ENCODE peak calls at places on chromosome 1, in nine cellular contexts. One of them, this sample, is unnamed.

GRCh38 chr1:33195560-33195959 is 13.7 kb upstream of the TRIM62 start:
- DNase-seq in PC-3: no peak
- DNase-seq in fibroblast of lung: no peak
- DNase-seq in osteoblast: no peak
- DNase-seq in OCI-LY7: no peak
- DNase-seq in H9: no peak
- DNase-seq in neuronal stem cell: no peak
- DNase-seq in mesenchymal stem cell: no peak
- DNase-seq in GM23338: no peak
- DNase-seq in this sample: peak; percentile 30

GRCh38 chr1:206723500-206724472 is 39.1 kb downstream of the MAPKAPK2 start:
- DNase-seq in PC-3: peak; percentile 98
- DNase-seq in fibroblast of lung: peak; percentile 95
- DNase-seq in osteoblast: no peak
- DNase-seq in OCI-LY7: no peak
- DNase-seq in H9: no peak
- DNase-seq in neuronal stem cell: no peak
- DNase-seq in mesenchymal stem cell: no peak
- DNase-seq in GM23338: peak; percentile 43
- DNase-seq in this sample: peak; percentile 92

GRCh38 chr1:50231209-50231608 is 122.5 kb downstream of the ELAVL4 start:
- DNase-seq in PC-3: no peak
- DNase-seq in fibroblast of lung: no peak
- DNase-seq in osteoblast: no peak
- DNase-seq in OCI-LY7: no peak
- DNase-seq in H9: no peak
- DNase-seq in neuronal stem cell: no peak
- DNase-seq in mesenchymal stem cell: no peak
- DNase-seq in GM23338: no peak
- DNase-seq in this sample: no peak

GRCh38 chr1:218886472-218886871 is 287.2 kb upstream of the LYPLAL1 start:
- DNase-seq in PC-3: peak; percentile 84
- DNase-seq in fibroblast of lung: peak; percentile 49
- DNase-seq in osteoblast: peak; percentile 68
- DNase-seq in OCI-LY7: no peak
- DNase-seq in H9: no peak
- DNase-seq in neuronal stem cell: no peak
- DNase-seq in mesenchymal stem cell: no peak
- DNase-seq in GM23338: no peak
- DNase-seq in this sample: peak; percentile 26

GRCh38 chr1:53142226-53142853 is at the start of gene SLC1A7:
- DNase-seq in PC-3: no peak
- DNase-seq in fibroblast of lung: no peak
- DNase-seq in osteoblast: no peak
- DNase-seq in OCI-LY7: no peak
- DNase-seq in H9: no peak
- DNase-seq in neuronal stem cell: no peak
- DNase-seq in mesenchymal stem cell: no peak
- DNase-seq in GM23338: no peak
- DNase-seq in this sample: no peak

GRCh38 chr1:197692965-197693364 is 82.3 kb downstream of the DENND1B start:
- DNase-seq in PC-3: peak; percentile 29
- DNase-seq in fibroblast of lung: peak; percentile 42
- DNase-seq in osteoblast: no peak
- DNase-seq in OCI-LY7: peak; percentile 19
- DNase-seq in H9: no peak
- DNase-seq in neuronal stem cell: no peak
- DNase-seq in mesenchymal stem cell: peak; percentile 29
- DNase-seq in GM23338: no peak
- DNase-seq in this sample: peak; percentile 36

GRCh38 chr1:42950146-42950480 is 8.6 kb downstream of the SLC2A1 start:
- DNase-seq in PC-3: peak; percentile 79
- DNase-seq in fibroblast of lung: peak; percentile 31
- DNase-seq in osteoblast: peak; percentile 89
- DNase-seq in OCI-LY7: no peak
- DNase-seq in H9: no peak
- DNase-seq in neuronal stem cell: no peak
- DNase-seq in mesenchymal stem cell: no peak
- DNase-seq in GM23338: no peak
- DNase-seq in this sample: peak; percentile 56

GRCh38 chr1:4447778-4448360 is 206.5 kb upstream of the AJAP1 start:
- DNase-seq in PC-3: no peak
- DNase-seq in fibroblast of lung: no peak
- DNase-seq in osteoblast: no peak
- DNase-seq in OCI-LY7: no peak
- DNase-seq in H9: peak; percentile 41
- DNase-seq in neuronal stem cell: peak; percentile 15
- DNase-seq in mesenchymal stem cell: no peak
- DNase-seq in GM23338: no peak
- DNase-seq in this sample: no peak

GRCh38 chr1:103348136-103348535 is 177.4 kb upstream of the RNPC3 start:
- DNase-seq in PC-3: no peak
- DNase-seq in fibroblast of lung: no peak
- DNase-seq in osteoblast: no peak
- DNase-seq in OCI-LY7: no peak
- DNase-seq in H9: no peak
- DNase-seq in neuronal stem cell: no peak
- DNase-seq in mesenchymal stem cell: no peak
- DNase-seq in GM23338: no peak
- DNase-seq in this sample: no peak

GRCh38 chr1:147389532-147390184 is 147.2 kb downstream of the CHD1L start:
- DNase-seq in PC-3: peak; percentile 82
- DNase-seq in fibroblast of lung: peak; percentile 65
- DNase-seq in osteoblast: peak; percentile 83
- DNase-seq in OCI-LY7: peak; percentile 57
- DNase-seq in H9: peak; percentile 49
- DNase-seq in neuronal stem cell: peak; percentile 40
- DNase-seq in mesenchymal stem cell: peak; percentile 52
- DNase-seq in GM23338: peak; percentile 74
- DNase-seq in this sample: peak; percentile 66

GRCh38 chr1:227899141-227899819 is 48.5 kb downstream of the WNT9A start:
- DNase-seq in PC-3: no peak
- DNase-seq in fibroblast of lung: no peak
- DNase-seq in osteoblast: no peak
- DNase-seq in OCI-LY7: no peak
- DNase-seq in H9: peak; percentile 24
- DNase-seq in neuronal stem cell: no peak
- DNase-seq in mesenchymal stem cell: no peak
- DNase-seq in GM23338: no peak
- DNase-seq in this sample: no peak

GRCh38 chr1:91596474-91596873 is 95.8 kb downstream of the CDC7 start:
- DNase-seq in PC-3: peak; percentile 27
- DNase-seq in fibroblast of lung: peak; percentile 61
- DNase-seq in osteoblast: no peak
- DNase-seq in OCI-LY7: no peak
- DNase-seq in H9: no peak
- DNase-seq in neuronal stem cell: no peak
- DNase-seq in mesenchymal stem cell: peak; percentile 63
- DNase-seq in GM23338: no peak
- DNase-seq in this sample: peak; percentile 78

GRCh38 chr1:200890818-200891773 is 3.6 kb upstream of the INAVA start:
- DNase-seq in PC-3: peak; percentile 95
- DNase-seq in fibroblast of lung: peak; percentile 51
- DNase-seq in osteoblast: peak; percentile 94
- DNase-seq in OCI-LY7: no peak
- DNase-seq in H9: peak; percentile 83
- DNase-seq in neuronal stem cell: peak; percentile 91
- DNase-seq in mesenchymal stem cell: peak; percentile 69
- DNase-seq in GM23338: peak; percentile 90
- DNase-seq in this sample: peak; percentile 55

GRCh38 chr1:222592171-222592570 is 2.4 kb upstream of the TAF1A start:
- DNase-seq in PC-3: peak; percentile 46
- DNase-seq in fibroblast of lung: no peak
- DNase-seq in osteoblast: peak; percentile 37
- DNase-seq in OCI-LY7: no peak
- DNase-seq in H9: no peak
- DNase-seq in neuronal stem cell: no peak
- DNase-seq in mesenchymal stem cell: no peak
- DNase-seq in GM23338: no peak
- DNase-seq in this sample: peak; percentile 85

GRCh38 chr1:25683177-25683576 is 66.6 kb downstream of the MAN1C1 start:
- DNase-seq in PC-3: no peak
- DNase-seq in fibroblast of lung: no peak
- DNase-seq in osteoblast: no peak
- DNase-seq in OCI-LY7: no peak
- DNase-seq in H9: no peak
- DNase-seq in neuronal stem cell: no peak
- DNase-seq in mesenchymal stem cell: no peak
- DNase-seq in GM23338: no peak
- DNase-seq in this sample: no peak

GRCh38 chr1:245742891-245743290 is 588.1 kb downstream of the KIF26B start:
- DNase-seq in PC-3: no peak
- DNase-seq in fibroblast of lung: no peak
- DNase-seq in osteoblast: peak; percentile 35
- DNase-seq in OCI-LY7: no peak
- DNase-seq in H9: no peak
- DNase-seq in neuronal stem cell: no peak
- DNase-seq in mesenchymal stem cell: no peak
- DNase-seq in GM23338: no peak
- DNase-seq in this sample: peak; percentile 32

GRCh38 chr1:32871364-32872188 is 864 bp upstream of the FNDC5 start:
- DNase-seq in PC-3: no peak
- DNase-seq in fibroblast of lung: no peak
- DNase-seq in osteoblast: peak; percentile 85
- DNase-seq in OCI-LY7: no peak
- DNase-seq in H9: no peak
- DNase-seq in neuronal stem cell: no peak
- DNase-seq in mesenchymal stem cell: peak; percentile 11
- DNase-seq in GM23338: peak; percentile 43
- DNase-seq in this sample: peak; percentile 61

GRCh38 chr1:154730251-154730650 is 122.3 kb upstream of the ADAR start:
- DNase-seq in PC-3: peak; percentile 86
- DNase-seq in fibroblast of lung: no peak
- DNase-seq in osteoblast: no peak
- DNase-seq in OCI-LY7: no peak
- DNase-seq in H9: no peak
- DNase-seq in neuronal stem cell: no peak
- DNase-seq in mesenchymal stem cell: peak; percentile 74
- DNase-seq in GM23338: peak; percentile 76
- DNase-seq in this sample: peak; percentile 72

GRCh38 chr1:208314431-208314830 is 70.2 kb upstream of the PLXNA2 start:
- DNase-seq in PC-3: no peak
- DNase-seq in fibroblast of lung: no peak
- DNase-seq in osteoblast: no peak
- DNase-seq in OCI-LY7: no peak
- DNase-seq in H9: no peak
- DNase-seq in neuronal stem cell: no peak
- DNase-seq in mesenchymal stem cell: no peak
- DNase-seq in GM23338: no peak
- DNase-seq in this sample: no peak
- H2AFZ ChIP-seq in PC-3: no peak overlapping the region
- H2AFZ ChIP-seq in fibroblast of lung: no peak overlapping the region
- H2AFZ ChIP-seq in osteoblast: no peak overlapping the region
- H2AFZ ChIP-seq in OCI-LY7: no peak overlapping the region
- H2AFZ ChIP-seq in H9: no peak overlapping the region
- H2AFZ ChIP-seq in neuronal stem cell: no peak overlapping the region
- H2AFZ ChIP-seq in mesenchymal stem cell: no peak overlapping the region
- H2AFZ ChIP-seq in GM23338: no peak overlapping the region
- H2AFZ ChIP-seq in this sample: no peak overlapping the region

GRCh38 chr1:192826791-192827477 is 18.1 kb downstream of the RGS2 start:
- DNase-seq in PC-3: peak; percentile 91
- DNase-seq in fibroblast of lung: no peak
- DNase-seq in osteoblast: peak; percentile 42
- DNase-seq in OCI-LY7: no peak
- DNase-seq in H9: no peak
- DNase-seq in neuronal stem cell: no peak
- DNase-seq in mesenchymal stem cell: peak; percentile 27
- DNase-seq in GM23338: no peak
- DNase-seq in this sample: peak; percentile 37

GRCh38 chr1:192821296-192821695 is 12.5 kb downstream of the RGS2 start:
- DNase-seq in PC-3: no peak
- DNase-seq in fibroblast of lung: no peak
- DNase-seq in osteoblast: no peak
- DNase-seq in OCI-LY7: no peak
- DNase-seq in H9: no peak
- DNase-seq in neuronal stem cell: no peak
- DNase-seq in mesenchymal stem cell: no peak
- DNase-seq in GM23338: no peak
- DNase-seq in this sample: no peak

GRCh38 chr1:192824511-192824910 is 15.7 kb downstream of the RGS2 start:
- DNase-seq in PC-3: no peak
- DNase-seq in fibroblast of lung: no peak
- DNase-seq in osteoblast: no peak
- DNase-seq in OCI-LY7: no peak
- DNase-seq in H9: no peak
- DNase-seq in neuronal stem cell: no peak
- DNase-seq in mesenchymal stem cell: no peak
- DNase-seq in GM23338: no peak
- DNase-seq in this sample: no peak
- H2AFZ ChIP-seq in PC-3: no peak overlapping the region
- H2AFZ ChIP-seq in fibroblast of lung: no peak overlapping the region
- H2AFZ ChIP-seq in osteoblast: no peak overlapping the region
- H2AFZ ChIP-seq in OCI-LY7: no peak overlapping the region
- H2AFZ ChIP-seq in H9: no peak overlapping the region
- H2AFZ ChIP-seq in neuronal stem cell: no peak overlapping the region
- H2AFZ ChIP-seq in mesenchymal stem cell: no peak overlapping the region
- H2AFZ ChIP-seq in GM23338: no peak overlapping the region
- H2AFZ ChIP-seq in this sample: no peak overlapping the region

GRCh38 chr1:20375563-20375962 is 84.9 kb downstream of the VWA5B1 start:
- DNase-seq in PC-3: peak; percentile 54
- DNase-seq in fibroblast of lung: no peak
- DNase-seq in osteoblast: peak; percentile 19
- DNase-seq in OCI-LY7: no peak
- DNase-seq in H9: no peak
- DNase-seq in neuronal stem cell: no peak
- DNase-seq in mesenchymal stem cell: peak; percentile 8
- DNase-seq in GM23338: no peak
- DNase-seq in this sample: peak; percentile 64
- H2AFZ ChIP-seq in PC-3: peak overlapping the region; percentile 57
- H2AFZ ChIP-seq in fibroblast of lung: no peak overlapping the region
- H2AFZ ChIP-seq in osteoblast: no peak overlapping the region
- H2AFZ ChIP-seq in OCI-LY7: no peak overlapping the region
- H2AFZ ChIP-seq in H9: no peak overlapping the region
- H2AFZ ChIP-seq in neuronal stem cell: no peak overlapping the region
- H2AFZ ChIP-seq in mesenchymal stem cell: no peak overlapping the region
- H2AFZ ChIP-seq in GM23338: no peak overlapping the region
- H2AFZ ChIP-seq in this sample: no peak overlapping the region

DNA sequence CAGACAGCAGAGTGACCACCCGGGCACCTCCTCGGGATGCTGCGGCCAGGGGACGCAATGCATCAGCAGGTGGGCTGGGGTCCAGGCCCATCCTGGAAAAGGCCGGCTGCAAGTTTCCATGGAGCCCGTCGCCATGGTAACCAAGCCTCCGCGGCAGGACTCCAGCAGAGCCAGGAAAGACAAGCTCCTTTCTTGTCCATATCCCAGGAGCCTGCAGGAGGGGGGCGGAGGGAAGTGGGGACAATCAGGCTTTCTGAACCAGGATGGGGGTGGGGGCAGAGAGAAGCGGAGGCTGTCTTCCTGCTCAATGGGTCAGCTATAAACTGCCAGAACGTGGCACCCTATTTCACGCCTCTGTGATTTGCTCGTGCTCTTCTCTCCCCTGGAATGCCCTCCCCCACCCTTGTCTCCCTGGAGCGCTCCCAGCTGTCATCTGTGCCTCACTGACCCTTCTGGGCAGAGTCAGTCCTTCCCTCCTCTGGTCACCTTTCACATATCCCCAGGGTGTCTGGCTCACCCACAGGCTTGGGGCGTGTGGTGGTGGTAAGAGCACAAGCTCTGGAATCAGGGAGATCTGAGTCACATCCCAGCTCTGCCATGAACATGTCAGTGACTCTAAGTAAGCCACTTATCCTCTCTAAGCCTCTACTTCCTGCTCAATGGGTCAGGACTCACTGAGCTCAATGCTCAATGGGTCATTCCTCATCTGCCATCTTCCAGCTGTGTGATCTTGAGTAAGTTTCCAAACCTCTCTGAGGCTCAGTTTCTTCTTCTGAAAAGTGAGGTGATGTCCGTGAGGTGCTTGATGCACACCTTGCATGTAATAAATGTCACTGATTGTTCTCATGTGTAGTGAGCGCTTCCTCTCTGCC is 58.9 kb upstream of the LAPTM5 start:
- DNase-seq in PC-3: peak; percentile 84
- DNase-seq in fibroblast of lung: peak; percentile 83
- DNase-seq in osteoblast: peak; percentile 95
- DNase-seq in OCI-LY7: no peak
- DNase-seq in H9: peak; percentile 91
- DNase-seq in neuronal stem cell: peak; percentile 95
- DNase-seq in mesenchymal stem cell: peak; percentile 99
- DNase-seq in GM23338: peak; percentile 96
- DNase-seq in this sample: peak; percentile 96
- H2AFZ ChIP-seq in PC-3: no peak overlapping the region
- H2AFZ ChIP-seq in fibroblast of lung: no peak overlapping the region
- H2AFZ ChIP-seq in osteoblast: no peak overlapping the region
- H2AFZ ChIP-seq in OCI-LY7: no peak overlapping the region
- H2AFZ ChIP-seq in H9: no peak overlapping the region
- H2AFZ ChIP-seq in neuronal stem cell: peak overlapping the region; percentile 46
- H2AFZ ChIP-seq in mesenchymal stem cell: no peak overlapping the region
- H2AFZ ChIP-seq in GM23338: peak overlapping the region; percentile 63
- H2AFZ ChIP-seq in this sample: peak overlapping the region; percentile 38